ENCODE peak calls at places on chromosomes 12 and 14, in seven cellular contexts. One of them, this sample, is unnamed.

GRCh38 chr14:89493877-89494634 is 77.0 kb upstream of the FOXN3 start:
- DNase-seq in HTR-8/SVneo: no peak
- DNase-seq in germinal center: peak; percentile 90
- DNase-seq in glomerular endothelial cell: no peak
- DNase-seq in hepatic stellate cell: no peak
- DNase-seq in cardiac muscle cell: no peak
- DNase-seq in HFFc6: no peak
- DNase-seq in this sample: no peak

GRCh38 chr12:46908236-46908935 is 82.6 kb upstream of the SLC38A4 start:
- DNase-seq in germinal center: no peak
- DNase-seq in cardiac muscle cell: no peak
- DNase-seq in hepatic stellate cell: no peak
- DNase-seq in HTR-8/SVneo: no peak
- DNase-seq in HFFc6: peak; percentile 52
- DNase-seq in glomerular endothelial cell: no peak
- DNase-seq in this sample: no peak

GRCh38 chr14:77319416-77319815 is 1.3 kb downstream of the POMT2 start:
- DNase-seq in cardiac muscle cell: no peak
- DNase-seq in germinal center: no peak
- DNase-seq in HTR-8/SVneo: no peak
- DNase-seq in HFFc6: no peak
- DNase-seq in glomerular endothelial cell: no peak
- DNase-seq in hepatic stellate cell: no peak
- DNase-seq in this sample: no peak

GRCh38 chr14:92495041-92495440 is 18.5 kb upstream of the RIN3 start:
- DNase-seq in HTR-8/SVneo: peak; percentile 40
- DNase-seq in germinal center: no peak
- DNase-seq in cardiac muscle cell: no peak
- DNase-seq in glomerular endothelial cell: no peak
- DNase-seq in hepatic stellate cell: no peak
- DNase-seq in HFFc6: peak; percentile 74
- DNase-seq in this sample: peak; percentile 82

GRCh38 chr12:71214511-71215285 is 56.9 kb upstream of the TSPAN8 start:
- DNase-seq in HFFc6: no peak
- DNase-seq in glomerular endothelial cell: no peak
- DNase-seq in HTR-8/SVneo: no peak
- DNase-seq in cardiac muscle cell: peak; percentile 14
- DNase-seq in germinal center: no peak
- DNase-seq in hepatic stellate cell: no peak
- DNase-seq in this sample: no peak

GRCh38 chr12:118307069-118307954 is 65.4 kb downstream of the TAOK3 start:
- DNase-seq in HFFc6: peak; percentile 93
- DNase-seq in glomerular endothelial cell: peak; percentile 61
- DNase-seq in cardiac muscle cell: no peak
- DNase-seq in HTR-8/SVneo: peak; percentile 47
- DNase-seq in germinal center: no peak
- DNase-seq in hepatic stellate cell: peak; percentile 50
- DNase-seq in this sample: peak; percentile 62

GRCh38 chr14:100850841-100851585 is 25.1 kb downstream of the MEG3 start:
- DNase-seq in cardiac muscle cell: peak; percentile 55
- DNase-seq in hepatic stellate cell: no peak
- DNase-seq in glomerular endothelial cell: no peak
- DNase-seq in HFFc6: no peak
- DNase-seq in HTR-8/SVneo: peak; percentile 39
- DNase-seq in germinal center: peak; percentile 71
- DNase-seq in this sample: peak; percentile 83

GRCh38 chr12:124480469-124481256 is 86.7 kb downstream of the NCOR2 start:
- DNase-seq in HFFc6: peak; percentile 86
- DNase-seq in cardiac muscle cell: peak; percentile 20
- DNase-seq in hepatic stellate cell: peak; percentile 39
- DNase-seq in germinal center: no peak
- DNase-seq in HTR-8/SVneo: peak; percentile 94
- DNase-seq in glomerular endothelial cell: no peak
- DNase-seq in this sample: peak; percentile 92

GRCh38 chr14:61662437-61663311 is 32.6 kb upstream of the HIF1A start:
- DNase-seq in HTR-8/SVneo: peak; percentile 94
- DNase-seq in hepatic stellate cell: peak; percentile 38
- DNase-seq in cardiac muscle cell: peak; percentile 28
- DNase-seq in glomerular endothelial cell: no peak
- DNase-seq in HFFc6: peak; percentile 62
- DNase-seq in germinal center: peak; percentile 54
- DNase-seq in this sample: no peak

GRCh38 chr12:85029456-85029855 is 6.6 kb downstream of the TSPAN19 start:
- DNase-seq in cardiac muscle cell: peak; percentile 32
- DNase-seq in HTR-8/SVneo: peak; percentile 3
- DNase-seq in germinal center: no peak
- DNase-seq in hepatic stellate cell: peak; percentile 4
- DNase-seq in glomerular endothelial cell: no peak
- DNase-seq in HFFc6: peak; percentile 13
- DNase-seq in this sample: no peak